ENCODE peak calls at places on chromosomes 13 and 19, in five cellular contexts. K is NCI-H1105, T is heart left ventricle, P is fibroblast of gingiva, G is SK-N-MC. U is an unnamed sample.
A peak's percentile ranks its signal among the peaks of the same experiment; 100 is the strongest.

GRCh38 chr13:106533940-106534843 is 1.3 kb downstream of the EFNB2 start:
- DNase-seq in P (peak; percentile 56), K (peak; percentile 79), T (peak; percentile 37), G (no peak), U (peak; percentile 34)

GRCh38 chr19:1773173-1773572 is 19.9 kb downstream of the ONECUT3 start:
- DNase-seq in P (no peak), K (no peak), T (no peak), G (no peak), U (peak; percentile 35)

GRCh38 chr19:28313633-28314032 is 899.3 kb downstream of the UQCRFS1 start:
- DNase-seq in G (peak; percentile 12), P (peak; percentile 80), K (no peak), T (peak; percentile 45), U (no peak)

GRCh38 chr19:29666634-29667389 is 1.6 kb downstream of the PLEKHF1 start:
- DNase-seq in G (no peak), P (peak; percentile 79), K (no peak), T (peak; percentile 81), U (peak; percentile 64)

GRCh38 chr13:96899946-96900345 is 94.3 kb downstream of the OXGR1 start:
- DNase-seq in P (no peak), K (no peak), G (no peak), T (no peak), U (no peak)

GRCh38 chr13:23020246-23020843 is 160.4 kb upstream of the SGCG start:
- DNase-seq in P (peak; percentile 42), G (peak; percentile 8), K (peak; percentile 4), T (peak; percentile 39), U (peak; percentile 51)

GRCh38 chr13:40653558-40654318 is 12.7 kb downstream of the FOXO1 start:
- DNase-seq in T (no peak), P (no peak), K (no peak), G (no peak), U (no peak)

GRCh38 chr13:27259831-27260230 is 8.5 kb downstream of the RPL21 start:
- DNase-seq in K (no peak), T (no peak), P (no peak), G (no peak), U (no peak)

GRCh38 chr13:74839656-74840055 is 642.3 kb downstream of the TBC1D4 start:
- DNase-seq in T (no peak), K (no peak), G (no peak), P (no peak), U (no peak)

GRCh38 chr13:98174995-98175394 is 2.1 kb downstream of the RNF113B start:
- DNase-seq in G (no peak), P (peak; percentile 21), T (no peak), K (no peak), U (no peak)

GRCh38 chr19:35868172-35868822 is at the start of gene APLP1:
- DNase-seq in K (peak; percentile 57), T (peak; percentile 80), P (peak; percentile 10), G (no peak), U (peak; percentile 75)

GRCh38 chr13:37001921-37002250 is 1.3 kb downstream of the EXOSC8 start:
- DNase-seq in K (no peak), G (no peak), P (no peak), T (no peak), U (no peak)

GRCh38 chr13:44437356-44438233 is 64.0 kb downstream of the SERP2 start:
- DNase-seq in G (no peak), T (no peak), K (no peak), P (peak; percentile 27), U (no peak)

U was measured in mucosa of gallbladder.